ENCODE peak calls at places on chromosomes 5 and 9, in four cellular contexts. One of them, this sample, is unnamed.

GRCh38 chr5:11888221-11888620 is 16.0 kb downstream of the CTNND2 start:
- DNase-seq in uterus: no peak
- DNase-seq in HTR-8/SVneo: no peak
- DNase-seq in fibroblast of mammary gland: no peak
- DNase-seq in this sample: no peak

GRCh38 chr9:117407436-117408022 is 7.3 kb downstream of the ASTN2 start:
- DNase-seq in uterus: no peak
- DNase-seq in fibroblast of mammary gland: no peak
- DNase-seq in HTR-8/SVneo: no peak
- DNase-seq in this sample: no peak

GRCh38 chr9:109817846-109818472 is 38.0 kb downstream of the PALM2AKAP2 start:
- DNase-seq in uterus: peak; percentile 89
- DNase-seq in fibroblast of mammary gland: peak; percentile 97
- DNase-seq in HTR-8/SVneo: peak; percentile 70
- DNase-seq in this sample: no peak

GRCh38 chr5:8949908-8950307 is 596.0 kb downstream of the SEMA5A start:
- DNase-seq in fibroblast of mammary gland: no peak
- DNase-seq in HTR-8/SVneo: no peak
- DNase-seq in uterus: no peak
- DNase-seq in this sample: no peak

GRCh38 chr5:6819521-6819920 is 106.3 kb downstream of the TENT4A start:
- DNase-seq in HTR-8/SVneo: no peak
- DNase-seq in uterus: no peak
- DNase-seq in fibroblast of mammary gland: no peak
- DNase-seq in this sample: no peak

GRCh38 chr5:110086658-110087388 is 397.1 kb downstream of the MAN2A1 start:
- DNase-seq in fibroblast of mammary gland: peak; percentile 100
- DNase-seq in HTR-8/SVneo: no peak
- DNase-seq in uterus: peak; percentile 19
- DNase-seq in this sample: peak; percentile 39

GRCh38 chr5:168974081-168974480 is 326.9 kb downstream of the SLIT3 start:
- DNase-seq in HTR-8/SVneo: no peak
- DNase-seq in fibroblast of mammary gland: peak; percentile 11
- DNase-seq in uterus: no peak
- DNase-seq in this sample: no peak

GRCh38 chr5:171907731-171908343 is 98.6 kb downstream of the FBXW11 start:
- DNase-seq in uterus: peak; percentile 51
- DNase-seq in fibroblast of mammary gland: peak; percentile 73
- DNase-seq in HTR-8/SVneo: peak; percentile 46
- DNase-seq in this sample: no peak

GRCh38 chr5:98928802-98929122 is at the start of gene CHD1:
- DNase-seq in HTR-8/SVneo: peak; percentile 85
- DNase-seq in fibroblast of mammary gland: peak; percentile 93
- DNase-seq in uterus: peak; percentile 93
- DNase-seq in this sample: peak; percentile 96

GRCh38 chr5:94884294-94884693 is 265.8 kb downstream of the SLF1 start:
- DNase-seq in HTR-8/SVneo: no peak
- DNase-seq in fibroblast of mammary gland: peak; percentile 9
- DNase-seq in uterus: no peak
- DNase-seq in this sample: no peak

GRCh38 chr5:134567651-134568338 is 42.3 kb downstream of the JADE2 start:
- DNase-seq in uterus: peak; percentile 69
- DNase-seq in fibroblast of mammary gland: peak; percentile 95
- DNase-seq in HTR-8/SVneo: no peak
- DNase-seq in this sample: no peak

GRCh38 chr9:119343161-119343720 is 26.0 kb downstream of the BRINP1 start:
- DNase-seq in fibroblast of mammary gland: no peak
- DNase-seq in HTR-8/SVneo: no peak
- DNase-seq in uterus: no peak
- DNase-seq in this sample: no peak

GRCh38 chr5:157748740-157749461 is 5.4 kb downstream of the LSM11 start:
- DNase-seq in uterus: peak; percentile 67
- DNase-seq in fibroblast of mammary gland: peak; percentile 92
- DNase-seq in HTR-8/SVneo: peak; percentile 52
- DNase-seq in this sample: no peak

GRCh38 chr9:136326061-136326776 is 1.1 kb upstream of the GPSM1 start:
- DNase-seq in fibroblast of mammary gland: peak; percentile 82
- DNase-seq in uterus: no peak
- DNase-seq in HTR-8/SVneo: peak; percentile 82
- DNase-seq in this sample: no peak

GRCh38 chr5:83972236-83972635 is 251.6 kb upstream of the HAPLN1 start:
- DNase-seq in HTR-8/SVneo: no peak
- DNase-seq in fibroblast of mammary gland: peak; percentile 25
- DNase-seq in uterus: no peak
- DNase-seq in this sample: no peak

GRCh38 chr5:22708770-22709328 is 144.3 kb downstream of the CDH12 start:
- DNase-seq in fibroblast of mammary gland: no peak
- DNase-seq in HTR-8/SVneo: no peak
- DNase-seq in uterus: no peak
- DNase-seq in this sample: no peak

GRCh38 chr9:113513111-113513510 is 49.6 kb downstream of the RGS3 start:
- DNase-seq in uterus: no peak
- DNase-seq in HTR-8/SVneo: no peak
- DNase-seq in fibroblast of mammary gland: no peak
- DNase-seq in this sample: no peak

GRCh38 chr5:151037561-151038291 is 17.3 kb downstream of the GPX3 start:
- DNase-seq in fibroblast of mammary gland: peak; percentile 68
- DNase-seq in HTR-8/SVneo: no peak
- DNase-seq in uterus: peak; percentile 71
- DNase-seq in this sample: peak; percentile 71

This sample was measured in psoas muscle.